ENCODE peak calls at places on chromosome 19, in four cellular contexts. O, Z, J and S are unnamed samples.

GRCh38 chr19:32404939-32405430 is 585 bp upstream of the DPY19L3 start:
- DNase-seq in J (no peak), O (no peak), Z (no peak), S (peak)

GRCh38 chr19:14472202-14472961 is 2.8 kb downstream of the PTGER1 start:
- DNase-seq in J (peak), Z (peak), O (peak), S (peak)

GRCh38 chr19:34067861-34068271 is 104.4 kb upstream of the LSM14A start:
- DNase-seq in J (no peak), O (no peak), Z (no peak), S (no peak)

GRCh38 chr19:45177817-45178261 is at the start of gene TRAPPC6A:
- DNase-seq in O (no peak), Z (no peak), J (peak), S (no peak)

GRCh38 chr19:51368366-51369282 is at the start of gene CLDND2:
- DNase-seq in J (no peak), O (peak), Z (no peak), S (no peak)

GRCh38 chr19:54209058-54209747 is 8.5 kb downstream of the RPS9 start:
- DNase-seq in J (no peak), Z (no peak), O (no peak), S (no peak)

GRCh38 chr19:6484831-6485230 is 3.2 kb upstream of the DENND1C start:
- DNase-seq in Z (no peak), O (no peak), J (no peak), S (no peak)

GRCh38 chr19:5447700-5448311 is 7.4 kb upstream of the ZNRF4 start:
- DNase-seq in Z (no peak), O (no peak), J (no peak), S (peak)